ENCODE peak calls at places on chromosomes 3 and 15, in four cellular contexts. A is CD4-positive, alpha-beta T cell; F is AG04450; G is activated gamma-delta T cell treated with Interleukin-2 at 50 U/mL for 16 hours. H is an unnamed sample.

GRCh38 chr15:26806161-26806560 is 33.3 kb upstream of the GABRB3 start:
- DNase-seq in A (no peak), F (no peak), G (no peak), H (no peak)

GRCh38 chr15:42128476-42128875 is 28.0 kb downstream of the PLA2G4F start:
- DNase-seq in A (no peak), F (no peak), G (no peak), H (no peak)

GRCh38 chr15:79769081-79769481 is 127.7 kb downstream of the MTHFS start:
- DNase-seq in A (no peak), F (no peak), G (no peak), H (no peak)

GRCh38 chr3:196357905-196358304 is 19.7 kb upstream of the TM4SF19 start:
- DNase-seq in A (no peak), F (no peak), G (peak), H (no peak)

GRCh38 chr3:57158316-57158715 is 6.8 kb downstream of the IL17RD start:
- DNase-seq in A (no peak), F (no peak), G (no peak), H (no peak)

GRCh38 chr3:9897408-9898372 is 5.0 kb upstream of the IL17RE start:
- DNase-seq in A (no peak), F (no peak), G (no peak), H (no peak)

GRCh38 chr3:108287146-108287545 is 9.2 kb upstream of the HHLA2 start:
- DNase-seq in A (no peak), F (no peak), G (no peak), H (no peak)

GRCh38 chr3:155747286-155747685 is 2.4 kb upstream of the PLCH1 start:
- DNase-seq in A (no peak), F (no peak), G (no peak), H (no peak)

GRCh38 chr3:194387926-194388418 is 11.1 kb downstream of the GP5 start:
- DNase-seq in A (no peak), F (no peak), G (no peak), H (peak)

GRCh38 chr3:66476852-66477381 is 23.9 kb downstream of the LRIG1 start:
- DNase-seq in A (no peak), F (no peak), G (no peak), H (no peak)

GRCh38 chr3:113287818-113288648 is 76.7 kb downstream of the BOC start:
- DNase-seq in A (peak), F (peak), G (peak), H (peak)

GRCh38 chr3:46706771-46707582 is 5.8 kb downstream of the TMIE start:
- DNase-seq in A (no peak), F (no peak), G (no peak), H (no peak)

GRCh38 chr3:13135811-13136321 is 62.6 kb upstream of the IQSEC1 start:
- DNase-seq in A (no peak), F (no peak), G (no peak), H (no peak)

GRCh38 chr3:159929181-159929893 is 59.3 kb upstream of the IL12A start:
- DNase-seq in A (no peak), F (peak), G (no peak), H (no peak)

H was measured in H1.